ENCODE peak calls at places on chromosomes 1 and 21, in four cellular contexts. W is neural crest cell, B is neural progenitor cell, G is fibroblast of lung. Z is an unnamed sample.

GRCh38 chr1:115293899-115294298 is 44.1 kb downstream of the NGF start:
- DNase-seq in W (no peak), B (no peak), G (peak; percentile 40), Z (no peak)

GRCh38 chr1:156675715-156676311 is 1.4 kb downstream of the NES start:
- DNase-seq in W (no peak), B (peak; percentile 65), G (peak; percentile 42), Z (no peak)

GRCh38 chr1:154895779-154896178 is 25.7 kb upstream of the KCNN3 start:
- DNase-seq in W (no peak), B (no peak), G (no peak), Z (no peak)

GRCh38 chr1:3071507-3072177 is 2.6 kb downstream of the PRDM16 start:
- DNase-seq in W (no peak), B (no peak), G (no peak), Z (no peak)

GRCh38 chr21:36120304-36120902 is 14.5 kb upstream of the CBR3 start:
- DNase-seq in W (no peak), B (no peak), G (no peak), Z (no peak)

GRCh38 chr1:183533617-183534174 is 56.6 kb downstream of the NCF2 start:
- DNase-seq in W (no peak), B (no peak), G (no peak), Z (no peak)

GRCh38 chr1:197343663-197344273 is 75.7 kb downstream of the CRB1 start:
- DNase-seq in W (no peak), B (no peak), G (no peak), Z (no peak)

GRCh38 chr1:40389871-40390560 is 16.5 kb downstream of the SMAP2 start:
- DNase-seq in W (no peak), B (no peak), G (peak; percentile 51), Z (no peak)

GRCh38 chr1:21764615-21765423 is 18.1 kb downstream of the USP48 start:
- DNase-seq in W (no peak), B (peak; percentile 44), G (peak; percentile 93), Z (no peak)

GRCh38 chr1:88946845-88947244 is 45.6 kb downstream of the KYAT3 start:
- DNase-seq in W (no peak), B (no peak), G (peak; percentile 38), Z (no peak)

GRCh38 chr1:31010081-31010989 is 55.2 kb downstream of the PUM1 start:
- DNase-seq in W (no peak), B (no peak), G (peak; percentile 92), Z (peak; percentile 32)

GRCh38 chr1:83756984-83757717 is 241.8 kb downstream of the TTLL7 start:
- DNase-seq in W (no peak), B (no peak), G (no peak), Z (no peak)

GRCh38 chr1:246513041-246513440 is 6.0 kb upstream of the SMYD3 start:
- DNase-seq in W (no peak), B (no peak), G (no peak), Z (no peak)

GRCh38 chr21:16195476-16195875 is 465.7 kb downstream of the USP25 start:
- DNase-seq in W (no peak), B (no peak), G (peak; percentile 74), Z (no peak)

GRCh38 chr1:37274896-37275631 is 199.3 kb upstream of the ZC3H12A start:
- DNase-seq in W (no peak), B (peak; percentile 26), G (no peak), Z (no peak)

GRCh38 chr1:242017580-242018233 is 18.8 kb upstream of the MAP1LC3C start:
- DNase-seq in W (peak; percentile 50), B (peak; percentile 66), G (peak; percentile 42), Z (peak; percentile 75)

GRCh38 chr1:20893931-20894330 is 106.8 kb upstream of the HP1BP3 start:
- DNase-seq in W (no peak), B (no peak), G (no peak), Z (no peak)

GRCh38 chr1:22652881-22653316 is at the start of gene C1QB:
- DNase-seq in W (no peak), B (no peak), G (no peak), Z (no peak)

GRCh38 chr1:8222789-8223188 is 95.1 kb upstream of the SLC45A1 start:
- DNase-seq in W (no peak), B (no peak), G (no peak), Z (no peak)

GRCh38 chr1:208054485-208054884 is 143.6 kb upstream of the CD34 start:
- DNase-seq in W (no peak), B (no peak), G (no peak), Z (no peak)

GRCh38 chr1:24694380-24694843 is 50.8 kb upstream of the CLIC4 start:
- DNase-seq in W (no peak), B (no peak), G (peak; percentile 81), Z (peak; percentile 70)

GRCh38 chr1:59156526-59157196 is 140.2 kb upstream of the FGGY start:
- DNase-seq in W (peak; percentile 28), B (peak; percentile 76), G (peak; percentile 73), Z (no peak)

GRCh38 chr1:150311762-150312161 is 9.6 kb upstream of the PRPF3 start:
- DNase-seq in W (no peak), B (no peak), G (no peak), Z (no peak)

GRCh38 chr21:45496151-45496967 is 45.9 kb downstream of the SLC19A1 start:
- DNase-seq in W (no peak), B (no peak), G (no peak), Z (no peak)

GRCh38 chr1:61084560-61084991 is 2.2 kb downstream of the NFIA start:
- DNase-seq in W (no peak), B (no peak), G (no peak), Z (no peak)

GRCh38 chr1:30268923-30269666 is 454.3 kb downstream of the MATN1 start:
- DNase-seq in W (no peak), B (no peak), G (no peak), Z (no peak)

GRCh38 chr1:28193701-28194161 is 17.2 kb upstream of the PTAFR start:
- DNase-seq in W (no peak), B (no peak), G (no peak), Z (no peak)

GRCh38 chr1:35264035-35264434 is 4.5 kb upstream of the ZMYM4 start:
- DNase-seq in W (no peak), B (no peak), G (no peak), Z (no peak)

GRCh38 chr1:160807738-160808137 is 11.8 kb downstream of the LY9 start:
- DNase-seq in W (no peak), B (no peak), G (no peak), Z (no peak)

GRCh38 chr1:186842547-186842946 is 13.8 kb downstream of the PLA2G4A start:
- DNase-seq in W (no peak), B (peak; percentile 23), G (no peak), Z (no peak)

GRCh38 chr1:186498695-186499389 is 37.9 kb upstream of the PDC start:
- DNase-seq in W (no peak), B (no peak), G (peak; percentile 78), Z (no peak)

GRCh38 chr1:64242895-64243756 is 39.7 kb downstream of the UBE2U start:
- DNase-seq in W (no peak), B (peak; percentile 53), G (peak; percentile 34), Z (no peak)

GRCh38 chr1:64236584-64236983 is 33.2 kb downstream of the UBE2U start:
- DNase-seq in W (no peak), B (no peak), G (no peak), Z (no peak)

GRCh38 chr1:64241069-64241468 is 37.6 kb downstream of the UBE2U start:
- DNase-seq in W (no peak), B (no peak), G (no peak), Z (no peak)

GRCh38 chr1:64243757-64244080 is 40.3 kb downstream of the UBE2U start:
- DNase-seq in W (no peak), B (no peak), G (no peak), Z (no peak)

GRCh38 chr1:64240209-64240608 is 36.8 kb downstream of the UBE2U start:
- DNase-seq in W (no peak), B (no peak), G (peak; percentile 30), Z (no peak)
- TF ChIP-seq CTCF in W (no peak), B (no peak), G (peak; percentile 35), Z (no peak)

GRCh38 chr1:86067626-86068025 is 88.9 kb downstream of the COL24A1 start:
- DNase-seq in W (no peak), B (no peak), G (peak; percentile 44), Z (no peak)

GRCh38 chr1:86064899-86065298 is 91.7 kb downstream of the COL24A1 start:
- DNase-seq in W (no peak), B (peak; percentile 4), G (no peak), Z (no peak)

GRCh38 chr1:86068841-86069756 is 87.5 kb downstream of the COL24A1 start:
- DNase-seq in W (no peak), B (no peak), G (peak; percentile 59), Z (no peak)

GRCh38 chr1:86068126-86068805 is 88.3 kb downstream of the COL24A1 start:
- DNase-seq in W (no peak), B (no peak), G (peak; percentile 60), Z (no peak)

GRCh38 chr1:86069757-86070145 is 86.8 kb downstream of the COL24A1 start:
- DNase-seq in W (no peak), B (no peak), G (peak; percentile 71), Z (no peak)
- TF ChIP-seq CTCF in W (no peak), B (no peak), G (no peak), Z (no peak)

GRCh38 chr1:178093958-178094751 is at the start of gene RASAL2:
- DNase-seq in W (peak; percentile 65), B (peak; percentile 93), G (peak; percentile 61), Z (peak; percentile 73)
- TF ChIP-seq CTCF in W (peak; percentile 24), B (peak; percentile 39), G (peak; percentile 18), Z (no peak)

GRCh38 chr1:107515702-107516101 is 374.9 kb downstream of the NTNG1 start:
- DNase-seq in W (no peak), B (no peak), G (no peak), Z (no peak)
- TF ChIP-seq CTCF in W (no peak), B (no peak), G (no peak), Z (no peak)

DNA sequence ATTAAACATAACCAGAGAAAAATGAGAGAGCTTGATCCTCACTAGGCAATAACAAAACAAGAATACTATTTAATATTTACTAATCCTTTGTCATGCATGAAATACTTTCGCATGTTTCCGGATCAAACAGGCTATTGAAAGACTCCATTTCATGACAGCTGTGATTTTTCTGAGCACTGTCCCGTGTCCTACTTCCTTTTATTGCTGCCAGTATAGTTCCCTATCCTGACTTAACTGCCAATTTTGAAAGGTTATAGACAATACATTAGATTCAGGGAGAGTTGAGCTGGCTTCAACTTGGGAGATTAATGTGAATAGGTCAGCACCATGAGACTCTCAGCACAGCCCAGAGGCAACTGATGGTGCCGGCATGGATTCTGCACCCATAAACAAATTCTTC is 225.8 kb downstream of the VAV3 start:
- DNase-seq in W (no peak), B (no peak), G (no peak), Z (no peak)
- TF ChIP-seq CTCF in W (no peak), B (no peak), G (no peak), Z (no peak)

DNA sequence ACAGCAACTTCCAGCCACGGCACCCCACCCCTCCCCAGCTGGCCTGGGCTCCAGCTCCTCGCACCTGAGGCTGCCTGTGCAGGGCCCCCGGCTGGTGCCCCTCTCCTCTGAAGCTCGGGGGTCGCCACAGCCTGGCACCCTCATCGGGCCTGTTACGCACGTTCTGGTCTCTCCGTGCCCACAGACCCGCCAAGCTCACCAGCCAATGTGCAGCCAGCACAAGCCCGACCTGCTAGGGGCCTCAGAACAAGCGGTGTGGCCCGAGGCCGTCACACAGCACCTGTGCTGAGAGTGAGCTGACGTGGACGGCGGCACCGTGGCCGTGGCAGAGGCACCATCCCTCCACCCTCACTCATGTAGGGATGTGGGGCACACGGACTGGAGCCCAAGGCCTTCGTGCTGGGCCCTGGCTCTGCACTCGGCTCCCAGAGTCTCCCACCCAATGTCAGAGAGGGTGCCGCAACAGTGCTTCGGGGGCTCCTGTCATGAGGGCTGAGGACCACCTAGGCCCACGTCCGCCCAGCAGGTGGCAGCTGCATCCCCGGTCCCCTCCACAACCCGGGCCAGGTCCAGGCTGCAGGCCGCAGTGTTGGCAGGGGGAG is 4.4 kb upstream of the SAMD11 start:
- DNase-seq in W (no peak), B (no peak), G (no peak), Z (no peak)
- TF ChIP-seq CTCF in W (no peak), B (no peak), G (no peak), Z (no peak)

Z was measured in GM13976.